ENCODE peak calls at places on chromosomes 2 and 18, in nine cellular contexts. C is AG10803, V is neural progenitor cell, Z is cardiac muscle cell, P is IMR-90, Y is HFF-Myc, O is A549, G is spleen, H is suprapubic skin. N is an unnamed sample.
A peak's percentile ranks its signal among the peaks of the same experiment; 100 is the strongest.

GRCh38 chr18:924987-925386 is 20.3 kb downstream of the ADCYAP1 start:
- DNase-seq in G (no peak), O (no peak), Z (no peak), Y (no peak), P (no peak), V (no peak), C (no peak), H (no peak), N (no peak)

GRCh38 chr2:176124358-176125214 is 2.1 kb downstream of the HOXD9 start:
- DNase-seq in Y (no peak), C (no peak), G (peak; percentile 69), Z (no peak), H (no peak), O (no peak), V (no peak), P (no peak), N (no peak)

GRCh38 chr2:65228249-65228750 is 669 bp downstream of the ACTR2 start:
- DNase-seq in V (no peak), Y (no peak), Z (no peak), C (peak; percentile 49), O (no peak), P (peak; percentile 39), G (no peak), H (no peak), N (peak; percentile 60)

GRCh38 chr2:8625399-8626283 is 56.2 kb upstream of the ID2 start:
- DNase-seq in P (no peak), V (no peak), Z (no peak), C (no peak), O (no peak), Y (no peak), G (no peak), H (peak; percentile 73), N (no peak)

GRCh38 chr2:85996591-85996990 is 107.8 kb upstream of the ST3GAL5 start:
- DNase-seq in H (peak; percentile 75), G (peak; percentile 69), O (no peak), Z (peak; percentile 31), Y (no peak), V (peak; percentile 38), P (no peak), C (no peak), N (peak; percentile 24)

GRCh38 chr2:55885129-55885943 is 38.2 kb downstream of the EFEMP1 start:
- DNase-seq in P (peak; percentile 96), G (no peak), Y (peak; percentile 75), V (no peak), Z (no peak), H (no peak), O (peak; percentile 18), C (peak; percentile 88), N (peak; percentile 99)

GRCh38 chr2:161746891-161747535 is 122.8 kb downstream of the SLC4A10 start:
- DNase-seq in H (no peak), V (peak; percentile 3), Y (no peak), O (no peak), C (no peak), P (no peak), G (no peak), Z (no peak), N (no peak)

GRCh38 chr2:88192613-88193012 is 22.5 kb downstream of the THNSL2 start:
- DNase-seq in H (no peak), Z (no peak), Y (no peak), P (no peak), V (no peak), O (no peak), G (no peak), C (no peak), N (no peak)

GRCh38 chr2:224922142-224922727 is 120.0 kb downstream of the DOCK10 start:
- DNase-seq in Y (no peak), H (no peak), Z (no peak), G (no peak), C (peak; percentile 41), P (peak; percentile 18), O (no peak), V (no peak), N (no peak)

GRCh38 chr2:171166328-171166983 is 5.8 kb upstream of the TLK1 start:
- DNase-seq in O (no peak), Y (no peak), V (no peak), P (no peak), H (no peak), C (no peak), Z (peak; percentile 31), G (no peak), N (no peak)

GRCh38 chr2:221502270-221502973 is 69.7 kb downstream of the EPHA4 start:
- DNase-seq in Z (no peak), O (no peak), G (no peak), C (peak; percentile 76), H (no peak), Y (no peak), P (peak; percentile 69), V (no peak), N (peak; percentile 76)

GRCh38 chr18:74861154-74861553 is 263.5 kb downstream of the ZNF407 start:
- DNase-seq in G (no peak), O (no peak), Z (no peak), V (no peak), Y (no peak), H (no peak), C (peak; percentile 1), P (peak; percentile 78), N (peak; percentile 4)

GRCh38 chr18:79657342-79657996 is 22.1 kb upstream of the CTDP1 start:
- DNase-seq in O (no peak), Z (no peak), C (no peak), P (no peak), Y (no peak), V (peak; percentile 79), G (no peak), H (no peak), N (no peak)

GRCh38 chr2:184598313-184599053 is at the start of gene ZNF804A:
- DNase-seq in V (peak; percentile 81), C (peak; percentile 16), G (peak; percentile 90), H (peak; percentile 79), O (peak; percentile 12), Y (no peak), Z (peak; percentile 68), P (peak; percentile 52), N (peak; percentile 61)

GRCh38 chr2:16378031-16378430 is 287.6 kb downstream of the CYRIA start:
- DNase-seq in C (no peak), Z (no peak), G (no peak), H (no peak), P (no peak), O (no peak), V (no peak), Y (no peak), N (no peak)

GRCh38 chr2:25307949-25308557 is 33.7 kb downstream of the DNMT3A start:
- DNase-seq in P (no peak), H (no peak), Z (no peak), O (no peak), V (no peak), G (no peak), C (no peak), Y (no peak), N (no peak)

GRCh38 chr2:179340678-179341077 is 76.0 kb upstream of the SESTD1 start:
- DNase-seq in H (no peak), C (peak; percentile 77), G (no peak), O (no peak), Z (peak; percentile 43), V (peak; percentile 36), P (peak; percentile 28), Y (peak; percentile 4), N (peak; percentile 86)

DNA sequence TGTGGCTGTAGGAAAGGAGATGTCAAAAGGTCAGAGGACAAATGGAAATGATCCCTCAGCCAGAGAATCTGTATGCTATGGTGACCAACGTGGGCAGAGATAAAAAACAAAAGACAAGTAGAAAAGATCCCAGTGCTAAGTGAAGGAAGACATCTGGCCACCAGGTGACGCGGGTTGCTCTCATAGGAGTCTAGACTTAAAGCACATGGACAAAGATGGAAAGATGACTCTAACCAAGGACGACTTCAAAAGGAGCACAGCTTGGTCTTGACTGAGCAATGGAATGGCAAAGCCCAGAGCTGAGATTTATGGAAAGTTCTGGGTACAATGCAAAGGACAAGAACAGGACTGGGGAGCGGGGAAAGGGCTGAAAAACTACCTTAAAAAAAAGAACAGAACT is 96.8 kb downstream of the CLIP4 start:
- DNase-seq in G (peak; percentile 36), P (no peak), H (no peak), Y (peak; percentile 79), O (no peak), V (no peak), C (peak; percentile 51), Z (peak; percentile 6), N (no peak)
- TF ChIP-seq CTCF in G (no peak), P (no peak), H (no peak), Y (peak; percentile 20), O (no peak), V (peak; percentile 47), C (peak; percentile 41), Z (no peak), N (no peak)

DNA sequence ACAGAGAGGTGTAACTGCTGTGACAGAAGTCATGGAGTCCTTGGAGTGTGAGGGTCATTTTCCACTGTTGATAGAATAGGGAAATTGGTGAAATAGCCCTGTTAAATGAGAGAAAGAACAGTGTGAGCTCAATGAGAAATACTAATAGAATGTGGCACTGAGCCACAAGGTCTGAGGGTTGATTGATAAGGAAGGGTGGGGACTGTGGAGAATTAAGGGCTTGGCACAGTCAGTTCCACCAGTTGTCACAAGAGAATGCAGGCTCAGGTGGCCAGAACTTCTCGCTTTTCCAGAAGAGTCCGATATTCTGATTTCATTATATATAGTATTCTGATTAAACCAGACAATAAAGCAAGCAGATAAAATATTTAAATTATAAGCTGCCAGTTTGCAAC is 9.1 kb upstream of the IL1RN start:
- DNase-seq in C (no peak), P (no peak), V (no peak), G (no peak), H (no peak), Y (no peak), Z (no peak), O (no peak), N (no peak)
- H3K4me3 ChIP-seq in C (no peak overlapping the region), P (no peak overlapping the region), V (no peak overlapping the region), G (no peak overlapping the region), H (peak overlapping the region; percentile 38), Y (no peak overlapping the region), Z (no peak overlapping the region), O (no peak overlapping the region), N (no peak overlapping the region)

GRCh38 chr18:64330161-64330560 is 181.3 kb upstream of the LINC00305 start:
- DNase-seq in C (no peak), Z (peak; percentile 42), V (peak; percentile 30), O (no peak), H (no peak), G (no peak), P (no peak), Y (no peak), N (no peak)
- TF ChIP-seq CTCF in C (no peak), Z (no peak), V (peak; percentile 52), O (no peak), H (no peak), G (no peak), P (no peak), Y (no peak), N (no peak)

GRCh38 chr2:45653125-45653524 is 1.6 kb downstream of the PRKCE start:
- DNase-seq in P (no peak), Y (no peak), O (no peak), C (no peak), H (no peak), Z (no peak), G (no peak), V (no peak), N (no peak)
- H3K4me3 ChIP-seq in P (peak overlapping the region; percentile 49), Y (peak overlapping the region; percentile 73), O (no peak overlapping the region), C (peak overlapping the region; percentile 91), H (peak overlapping the region; percentile 94), Z (peak overlapping the region; percentile 84), G (peak overlapping the region; percentile 79), V (peak overlapping the region; percentile 92), N (peak overlapping the region; percentile 89)

GRCh38 chr2:76870011-76870410 is 652.2 kb downstream of the LRRTM4 start:
- DNase-seq in C (no peak), O (no peak), H (no peak), Z (no peak), Y (no peak), P (no peak), V (no peak), G (no peak), N (no peak)
- TF ChIP-seq CTCF in C (no peak), O (no peak), H (no peak), Z (no peak), Y (no peak), P (no peak), V (no peak), G (no peak), N (no peak)

N was measured in fibroblast of the aortic adventitia.